ENCODE peak calls at places on chromosomes 13 and 19, in eight cellular contexts. Y is heart left ventricle, I is IMR-90, P is GM23248, T is keratinocyte, U is hepatocyte, Z is adrenal gland, X is neural progenitor cell. W is an unnamed sample. For H3K4me1, the result is how much of the 10 kb centered on the place peaks cover.

GRCh38 chr19:47436712-47437401 is 17.5 kb upstream of the MEIS3 start:
- DNase-seq in T (no peak), Y (peak), I (peak), Z (peak), U (peak), P (peak), X (peak), W (peak)

GRCh38 chr19:56671613-56671994 is at the start of gene ZNF835:
- DNase-seq in T (no peak), U (no peak), I (no peak), Y (peak), P (peak), Z (peak), X (no peak), W (peak)

GRCh38 chr13:58721273-58721672 is 1089.7 kb downstream of the PCDH17 start:
- DNase-seq in Z (no peak), U (no peak), Y (no peak), P (no peak), I (no peak), X (no peak), T (no peak), W (no peak)

GRCh38 chr13:106599875-106600797 is 32.2 kb upstream of the ARGLU1 start:
- DNase-seq in Y (no peak), Z (no peak), U (peak), T (no peak), P (peak), I (peak), X (no peak), W (peak)

GRCh38 chr13:113547248-113547971 is 37.1 kb upstream of the TFDP1 start:
- DNase-seq in I (peak), Z (no peak), T (no peak), X (no peak), Y (no peak), U (no peak), P (peak), W (no peak)

GRCh38 chr13:20411638-20412342 is 113.9 kb downstream of the CRYL1 start:
- DNase-seq in U (no peak), T (no peak), Z (no peak), Y (no peak), X (no peak), P (no peak), I (no peak), W (no peak)

GRCh38 chr13:94154362-94154761 is 325.1 kb downstream of the DCT start:
- DNase-seq in Y (no peak), T (no peak), X (no peak), Z (peak), I (peak), U (no peak), P (peak), W (peak)

GRCh38 chr19:328025-328505 is 16.5 kb downstream of the MIER2 start:
- DNase-seq in X (no peak), Y (no peak), U (no peak), I (no peak), T (no peak), Z (no peak), P (peak), W (no peak)

GRCh38 chr13:39401091-39401647 is 201.8 kb downstream of the LHFPL6 start:
- DNase-seq in Z (no peak), T (no peak), P (no peak), U (no peak), X (no peak), Y (no peak), I (no peak), W (no peak)

GRCh38 chr19:16889429-16889882 is 657 bp downstream of the F2RL3 start:
- DNase-seq in U (no peak), X (no peak), P (no peak), Y (peak), I (no peak), Z (peak), T (no peak), W (no peak)

GRCh38 chr19:17341386-17341785 is 4.0 kb downstream of the GTPBP3 start:
- DNase-seq in X (no peak), U (no peak), Y (no peak), T (no peak), I (no peak), P (no peak), Z (no peak), W (no peak)

GRCh38 chr19:31553844-31554215 is 204.6 kb upstream of the TSHZ3 start:
- DNase-seq in T (no peak), X (no peak), U (peak), I (no peak), Z (no peak), P (peak), Y (no peak), W (no peak)

GRCh38 chr19:37413243-37414084 is 42.6 kb downstream of the ZNF527 start:
- DNase-seq in U (no peak), Y (no peak), P (no peak), X (no peak), T (no peak), Z (no peak), I (no peak), W (no peak)

GRCh38 chr19:46828484-46828883 is 22.2 kb downstream of the AP2S1 start:
- DNase-seq in I (peak), X (no peak), Y (no peak), T (no peak), P (peak), U (no peak), Z (no peak), W (no peak)

GRCh38 chr19:39943586-39943985 is 9.2 kb upstream of the FCGBP start:
- DNase-seq in X (no peak), P (no peak), Z (no peak), I (no peak), Y (no peak), U (peak), T (no peak), W (no peak)

GRCh38 chr19:20165971-20166592 is 932 bp upstream of the ZNF486 start:
- DNase-seq in Y (no peak), T (no peak), I (no peak), X (no peak), U (no peak), P (no peak), Z (no peak), W (no peak)

GRCh38 chr19:41748012-41748411 is 7.3 kb upstream of the CEACAM6 start:
- DNase-seq in T (no peak), X (no peak), Z (no peak), I (no peak), P (no peak), U (no peak), Y (no peak), W (no peak)

GRCh38 chr13:41458939-41459753 is 1.8 kb downstream of the RGCC start:
- DNase-seq in Y (peak), P (peak), U (peak), Z (no peak), X (peak), I (peak), T (no peak), W (peak)

GRCh38 chr13:99062593-99062992 is 84.7 kb upstream of the DOCK9 start:
- DNase-seq in Y (peak), T (no peak), Z (no peak), X (no peak), U (no peak), P (peak), I (peak), W (no peak)

GRCh38 chr19:33616346-33616745 is 5.4 kb upstream of the CHST8 start:
- DNase-seq in Z (no peak), I (no peak), U (no peak), P (no peak), Y (no peak), X (no peak), T (no peak), W (no peak)

GRCh38 chr13:22063416-22064124 is 392.7 kb downstream of the FGF9 start:
- DNase-seq in Z (peak), I (no peak), P (no peak), T (no peak), U (no peak), Y (no peak), X (no peak), W (no peak)

GRCh38 chr13:80654638-80655249 is 313.8 kb upstream of the SPRY2 start:
- DNase-seq in U (no peak), Z (peak), P (no peak), T (no peak), I (no peak), X (no peak), Y (peak), W (no peak)

GRCh38 chr19:16861875-16862274 is 26.9 kb upstream of the F2RL3 start:
- DNase-seq in Y (no peak), P (no peak), U (no peak), Z (no peak), T (no peak), X (no peak), I (no peak), W (no peak)

GRCh38 chr13:113762075-113762474 is 3.0 kb downstream of the TMEM255B start:
- DNase-seq in X (no peak), Y (no peak), I (no peak), P (no peak), U (no peak), T (no peak), Z (no peak), W (no peak)

GRCh38 chr13:37479901-37480300 is 118.7 kb downstream of the POSTN start:
- DNase-seq in T (no peak), Z (no peak), I (peak), Y (no peak), U (no peak), X (no peak), P (no peak), W (no peak)

GRCh38 chr19:58386166-58386575 is 898 bp upstream of the RPS5 start:
- DNase-seq in Y (no peak), Z (no peak), X (no peak), P (no peak), U (no peak), I (no peak), T (no peak), W (no peak)

GRCh38 chr13:26971990-26972888 is 199.4 kb downstream of the USP12 start:
- DNase-seq in X (peak), Z (no peak), I (peak), U (peak), T (no peak), P (peak), Y (no peak), W (peak)

GRCh38 chr19:52653161-52653560 is 15.0 kb upstream of the ZNF83 start:
- DNase-seq in U (no peak), P (no peak), Y (no peak), Z (no peak), I (no peak), X (no peak), T (no peak), W (no peak)

GRCh38 chr19:38673030-38673429 is 25.6 kb downstream of the ACTN4 start:
- DNase-seq in X (no peak), I (no peak), Y (no peak), Z (no peak), P (no peak), U (no peak), T (no peak), W (no peak)

GRCh38 chr19:38669532-38669931 is 22.1 kb downstream of the ACTN4 start:
- DNase-seq in Y (no peak), T (no peak), U (no peak), P (no peak), I (no peak), X (no peak), Z (no peak), W (no peak)

GRCh38 chr19:38670921-38671398 is 23.5 kb downstream of the ACTN4 start:
- DNase-seq in Y (no peak), U (peak), T (no peak), Z (no peak), P (peak), X (no peak), I (no peak), W (peak)

GRCh38 chr19:38674388-38675133 is 27.1 kb downstream of the ACTN4 start:
- DNase-seq in X (no peak), U (peak), Y (peak), P (peak), T (no peak), I (peak), Z (peak), W (peak)

DNA sequence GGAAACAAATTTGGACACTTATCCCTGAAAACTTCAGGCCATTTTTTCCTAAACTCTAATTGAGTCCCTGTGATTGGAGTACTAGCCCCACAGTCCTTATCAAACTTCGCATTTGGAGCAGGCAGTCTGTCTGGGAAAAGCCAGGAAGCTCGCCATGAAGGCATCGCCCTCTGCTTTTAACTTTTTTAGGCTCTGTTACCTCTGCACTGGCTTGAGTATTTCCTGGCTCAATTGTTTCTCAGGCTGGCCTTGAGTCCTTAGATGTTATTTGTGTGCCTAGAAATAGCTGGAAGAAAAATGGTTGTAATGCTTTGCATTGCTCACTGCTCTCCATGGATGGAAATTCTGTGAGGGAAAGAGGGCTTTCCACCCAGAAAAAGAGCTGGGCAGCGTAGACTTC is 24.2 kb downstream of the ACTN4 start:
- DNase-seq in X (no peak), T (no peak), Z (no peak), P (no peak), I (no peak), Y (no peak), U (no peak), W (no peak)
- H3K4me1 ChIP-seq in X (under half), T (half or more), Z (half or more), P (half or more), I (half or more), Y (half or more), U (half or more), W (half or more)

DNA sequence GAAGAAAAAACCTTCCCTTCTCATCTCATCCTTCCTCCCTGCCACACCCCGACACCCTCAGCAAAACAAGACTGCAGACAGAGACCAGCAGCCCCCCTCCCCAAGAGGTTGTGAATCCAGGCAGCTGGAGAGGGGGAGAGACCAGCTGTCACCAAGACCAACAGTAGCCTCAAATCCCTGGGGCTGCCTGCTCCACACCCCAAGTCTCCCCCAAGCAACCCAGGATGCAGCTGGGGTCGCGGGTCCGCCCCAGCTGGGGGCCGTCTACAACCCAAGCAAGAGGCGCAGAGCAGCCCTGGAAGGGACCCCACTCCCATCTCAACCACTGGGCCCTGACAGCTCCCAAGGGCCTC is 7.1 kb downstream of the KLF16 start:
- DNase-seq in X (no peak), Z (no peak), Y (no peak), T (no peak), U (no peak), I (no peak), P (peak), W (no peak)
- H3K4me1 ChIP-seq in X (half or more), Z (under half), Y (under half), T (half or more), U (half or more), I (half or more), P (under half), W (half or more)

GRCh38 chr13:23320926-23321533 is 112.5 kb downstream of the SACS start:
- DNase-seq in Y (no peak), T (no peak), X (no peak), U (no peak), Z (no peak), P (no peak), I (no peak), W (no peak)
- H3K4me1 ChIP-seq in Y (under half), T (under half), X (under half), U (under half), Z (under half), P (half or more), I (under half), W (under half)

DNA sequence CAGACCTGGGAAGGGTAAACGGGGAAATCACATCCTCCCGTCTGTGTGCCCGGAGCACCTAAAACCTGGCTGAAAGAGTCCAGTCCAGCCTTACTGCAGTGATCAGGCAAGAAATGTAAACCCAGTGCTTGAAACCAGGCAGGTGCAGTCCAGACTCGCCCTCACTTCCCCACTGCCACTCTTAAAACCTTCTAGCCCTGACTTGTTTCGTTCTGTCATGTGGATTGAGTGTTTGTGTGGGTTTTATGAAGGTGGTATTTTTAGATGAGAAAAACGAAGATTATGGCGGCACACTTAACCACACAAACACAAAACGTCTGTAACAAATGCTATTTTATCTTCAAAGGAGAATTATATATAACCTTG is 836 bp upstream of the CKAP2 start:
- DNase-seq in Y (no peak), T (no peak), I (peak), U (peak), X (peak), Z (no peak), P (no peak), W (no peak)
- H3K4me1 ChIP-seq in Y (under half), T (under half), I (under half), U (under half), X (under half), Z (under half), P (under half), W (under half)

GRCh38 chr13:97274782-97275252 is 52.7 kb downstream of the MBNL2 start:
- DNase-seq in I (peak), P (peak), X (no peak), U (no peak), Y (no peak), Z (no peak), T (no peak), W (no peak)

GRCh38 chr13:97273341-97273831 is 51.3 kb downstream of the MBNL2 start:
- DNase-seq in U (no peak), I (no peak), X (no peak), P (peak), T (peak), Z (no peak), Y (no peak), W (no peak)

GRCh38 chr13:97275265-97275664 is 53.1 kb downstream of the MBNL2 start:
- DNase-seq in T (no peak), Z (peak), U (peak), X (no peak), Y (no peak), P (peak), I (peak), W (no peak)

GRCh38 chr13:97269603-97270002 is 47.5 kb downstream of the MBNL2 start:
- DNase-seq in X (no peak), Y (no peak), T (no peak), Z (no peak), P (no peak), U (no peak), I (no peak), W (no peak)

DNA sequence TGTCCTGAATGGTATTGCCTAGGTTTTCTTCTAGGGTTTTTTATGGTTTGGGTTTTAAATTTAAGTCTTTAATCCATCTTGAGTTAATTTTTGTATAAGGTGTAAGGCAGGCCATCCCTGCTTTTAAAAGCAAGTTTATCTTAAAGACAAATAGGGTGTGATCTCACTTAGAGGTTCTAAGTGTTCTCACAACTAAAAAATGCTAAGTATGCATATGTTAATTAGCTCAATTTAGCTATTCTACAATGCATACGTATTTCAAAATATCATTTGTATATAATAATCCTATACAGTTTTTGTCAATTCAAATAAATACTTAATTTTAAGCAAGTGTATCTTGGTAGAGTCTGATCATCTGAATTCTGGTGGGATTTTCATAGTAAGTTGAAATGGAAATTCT is 50.4 kb downstream of the MBNL2 start:
- DNase-seq in Y (no peak), Z (no peak), P (no peak), I (no peak), X (no peak), U (no peak), T (no peak), W (no peak)
- H3K4me1 ChIP-seq in Y (under half), Z (under half), P (half or more), I (under half), X (under half), U (under half), T (half or more), W (under half)

DNA sequence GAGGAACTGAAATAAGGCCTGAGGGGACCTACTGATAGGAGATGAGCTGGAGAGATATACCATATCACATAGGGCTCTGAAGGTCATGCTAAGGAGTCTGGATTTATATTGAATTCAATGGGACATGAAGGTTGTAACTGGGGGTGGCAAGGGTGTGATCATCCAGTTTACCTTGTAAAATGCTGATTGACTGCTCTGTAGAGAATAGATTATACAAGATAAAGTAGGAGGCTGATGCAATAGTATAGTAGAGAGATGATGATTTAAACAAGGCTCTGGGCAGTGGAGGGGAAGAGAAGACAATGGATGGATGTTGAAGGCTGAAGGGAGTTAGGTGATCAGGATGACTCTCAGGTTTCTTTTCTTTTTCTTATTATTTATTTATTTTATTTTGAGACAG is 18.0 kb upstream of the PAN3 start:
- DNase-seq in I (no peak), Z (no peak), T (no peak), X (no peak), Y (no peak), U (no peak), P (no peak), W (no peak)
- H3K4me1 ChIP-seq in I (under half), Z (under half), T (under half), X (under half), Y (under half), U (under half), P (under half), W (under half)

GRCh38 chr19:15296353-15296752 is 36.0 kb downstream of the BRD4 start:
- DNase-seq in Y (peak), P (no peak), T (no peak), Z (no peak), U (no peak), I (no peak), X (no peak), W (peak)
- H3K4me1 ChIP-seq in Y (under half), P (half or more), T (half or more), Z (under half), U (half or more), I (half or more), X (under half), W (half or more)

W was measured in cardiac muscle cell.